ENCODE peak calls at places on chromosomes 6 and 20, in four cellular contexts. T is AG04450, S is GM13977, V is cardiac muscle cell. J is an unnamed sample.

GRCh38 chr6:32092760-32093497 is 16.2 kb downstream of the TNXB start:
- DNase-seq in V (no peak), T (peak), S (no peak), J (no peak)

GRCh38 chr6:71544028-71544427 is 255.4 kb downstream of the OGFRL1 start:
- DNase-seq in V (no peak), T (peak), S (no peak), J (no peak)

GRCh38 chr6:69813508-69813907 is 16.7 kb upstream of the LMBRD1 start:
- DNase-seq in V (no peak), S (no peak), T (no peak), J (no peak)

GRCh38 chr20:4828830-4829493 is 107.3 kb downstream of the PRND start:
- DNase-seq in S (no peak), V (no peak), T (no peak), J (no peak)

GRCh38 chr6:132391391-132392291 is 9.6 kb downstream of the MOXD1 start:
- DNase-seq in T (peak), S (no peak), V (no peak), J (no peak)

GRCh38 chr6:133980168-133980567 is 27.1 kb downstream of the TBPL1 start:
- DNase-seq in V (no peak), S (no peak), T (no peak), J (no peak)

GRCh38 chr6:21594427-21595264 is 1.1 kb downstream of the SOX4 start:
- DNase-seq in T (no peak), V (peak), S (peak), J (peak)

GRCh38 chr6:40410792-40411191 is 176.4 kb downstream of the LRFN2 start:
- DNase-seq in V (no peak), T (no peak), S (no peak), J (no peak)

GRCh38 chr20:58864346-58864745 is 11.8 kb downstream of the GNAS start:
- DNase-seq in T (no peak), S (no peak), V (no peak), J (no peak)

DNA sequence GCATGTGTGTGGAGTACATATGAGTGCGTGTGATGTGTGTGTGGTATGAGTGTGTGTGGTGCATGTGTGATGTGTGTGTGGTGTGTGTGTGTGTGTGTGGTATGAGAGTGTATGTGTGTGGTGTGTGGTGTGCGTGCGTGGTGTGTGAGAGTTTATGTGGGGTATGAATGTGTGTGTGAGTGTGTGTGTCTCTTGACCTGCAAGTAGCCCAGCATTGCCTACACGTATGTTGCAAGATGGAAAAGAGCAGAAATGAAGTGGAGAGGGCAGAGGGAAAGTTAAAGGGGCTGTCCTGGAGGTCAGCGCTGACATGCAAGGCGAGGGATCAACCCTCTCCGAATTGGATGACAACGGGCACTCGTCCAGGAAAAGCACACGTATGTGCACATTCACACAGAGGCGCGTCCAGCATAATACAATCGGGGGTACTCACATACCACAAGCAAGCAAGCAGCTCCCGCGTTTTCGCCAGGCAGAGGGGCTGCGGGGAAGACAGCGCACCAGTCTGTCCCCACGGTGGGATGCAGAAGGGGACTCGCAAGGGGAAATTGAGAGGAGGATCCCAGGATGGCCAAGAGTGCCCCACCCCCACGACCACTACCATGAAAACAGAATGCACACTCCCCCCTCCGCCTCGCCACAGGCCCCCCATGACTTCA is 174.5 kb upstream of the AFDN start:
- DNase-seq in T (no peak), S (no peak), V (no peak), J (no peak)
- TF ChIP-seq CTCF in T (no peak), S (no peak), V (no peak), J (no peak)

DNA sequence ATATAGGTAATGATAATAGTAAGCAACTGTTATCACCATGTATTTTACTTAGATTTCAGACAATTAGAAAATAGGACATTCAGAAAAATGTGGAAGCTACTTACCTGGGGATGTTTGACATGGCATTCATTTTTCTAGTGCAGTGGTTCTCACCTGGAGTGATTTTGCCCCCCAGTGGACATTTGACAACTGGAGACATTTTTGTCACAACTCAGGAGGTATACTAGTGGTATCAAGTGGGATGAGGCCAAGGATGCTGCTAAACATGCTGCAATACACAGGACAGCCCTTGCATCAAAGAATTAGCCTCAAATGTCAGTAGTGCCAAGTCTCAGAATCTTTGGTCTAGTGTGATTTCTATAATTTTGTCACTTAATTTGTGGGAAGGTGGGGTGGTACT is 36.1 kb downstream of the NUS1 start:
- DNase-seq in V (no peak), T (no peak), S (no peak), J (no peak)
- TF ChIP-seq CTCF in V (no peak), T (no peak), S (peak), J (no peak)

GRCh38 chr6:366972-367794 is 24.4 kb upstream of the IRF4 start:
- DNase-seq in S (no peak), V (no peak), T (no peak), J (no peak)
- TF ChIP-seq CTCF in S (no peak), V (no peak), T (no peak), J (no peak)

DNA sequence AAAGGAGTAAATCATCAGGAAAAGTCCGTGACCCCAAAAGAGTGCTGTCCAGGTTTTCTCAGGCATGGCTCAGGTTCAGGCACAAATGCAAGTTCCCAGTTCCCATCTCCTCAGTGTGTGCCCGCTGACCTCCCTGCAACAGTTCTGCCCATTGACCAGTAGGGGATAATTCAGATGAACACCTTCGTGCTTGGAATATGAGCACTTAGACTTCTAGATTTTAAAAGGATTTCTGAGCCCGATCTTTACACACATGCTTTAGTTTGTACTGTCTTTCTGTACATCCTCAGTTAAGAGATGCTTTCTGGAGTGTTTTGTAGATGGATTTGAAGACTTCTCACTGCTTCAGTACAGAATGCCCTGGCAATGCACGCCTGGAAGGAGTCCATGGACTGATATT is 239.7 kb upstream of the PLCB4 start:
- DNase-seq in S (no peak), V (no peak), T (no peak), J (no peak)
- TF ChIP-seq CTCF in S (no peak), V (peak), T (peak), J (peak)

GRCh38 chr6:57130784-57131183 is 40.8 kb downstream of the ZNF451 start:
- DNase-seq in V (no peak), S (no peak), T (no peak), J (no peak)
- TF ChIP-seq CTCF in V (no peak), S (no peak), T (peak), J (no peak)

GRCh38 chr20:60137657-60138245 is 179.5 kb downstream of the CDH26 start:
- DNase-seq in S (no peak), V (no peak), T (no peak), J (no peak)
- TF ChIP-seq CTCF in S (peak), V (peak), T (peak), J (peak)

DNA sequence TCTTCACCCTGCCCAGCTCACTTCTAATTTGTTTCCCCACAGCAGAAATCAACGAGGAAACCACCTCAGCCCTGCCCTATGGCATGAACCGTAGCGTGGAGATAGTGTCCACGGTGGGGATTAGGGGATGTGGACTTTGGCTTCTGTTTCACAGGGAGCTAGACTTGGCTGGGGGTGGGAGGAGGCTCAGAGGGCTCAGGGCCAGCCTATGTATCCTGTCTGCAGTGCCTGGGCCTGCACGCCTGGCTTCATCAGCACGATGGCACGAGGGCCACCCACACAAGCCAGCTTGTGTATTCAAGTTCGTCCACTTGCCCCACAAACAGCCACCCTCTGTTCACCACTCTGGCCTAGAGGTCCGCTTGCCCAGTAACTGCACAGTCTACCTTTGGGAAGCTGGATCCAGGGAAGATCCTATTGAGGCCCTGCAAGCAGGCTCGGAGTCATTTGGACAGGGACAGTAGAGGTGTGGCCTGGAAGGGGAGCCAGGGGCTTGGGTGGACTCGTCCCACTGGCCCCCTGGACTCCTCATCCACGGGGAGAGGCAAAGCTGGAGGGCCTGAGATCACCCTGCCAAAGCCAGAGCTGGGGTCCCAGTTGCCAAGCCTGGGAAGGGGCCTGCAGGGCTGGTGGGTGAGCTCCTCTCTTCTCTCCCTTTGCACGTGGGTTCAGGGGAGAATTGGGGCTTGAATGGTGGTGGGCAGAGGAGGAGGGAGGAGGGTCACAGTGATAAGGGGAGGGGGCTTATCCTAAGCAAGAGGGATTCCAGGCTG is 38.0 kb upstream of the FAM83D start:
- DNase-seq in V (no peak), S (no peak), T (no peak), J (no peak)
- TF ChIP-seq CTCF in V (no peak), S (no peak), T (no peak), J (no peak)

DNA sequence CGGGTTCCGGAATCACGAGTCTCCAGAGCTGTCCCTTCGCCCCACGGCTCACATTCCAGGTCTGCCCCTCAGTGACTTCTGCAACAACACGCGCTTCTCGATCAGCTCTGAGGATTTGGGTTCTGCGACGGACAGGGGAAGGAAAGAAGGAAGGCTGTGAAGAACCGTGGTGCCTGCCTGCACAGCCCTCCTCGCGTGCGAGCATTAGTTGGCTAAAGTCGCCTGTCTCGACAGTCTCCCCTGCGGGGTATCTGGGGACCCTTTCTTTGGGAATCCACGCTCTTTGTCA is 23.1 kb downstream of the VPS52 start:
- DNase-seq in T (no peak), S (no peak), V (no peak), J (no peak)
- TF ChIP-seq CTCF in T (no peak), S (peak), V (no peak), J (peak)

DNA sequence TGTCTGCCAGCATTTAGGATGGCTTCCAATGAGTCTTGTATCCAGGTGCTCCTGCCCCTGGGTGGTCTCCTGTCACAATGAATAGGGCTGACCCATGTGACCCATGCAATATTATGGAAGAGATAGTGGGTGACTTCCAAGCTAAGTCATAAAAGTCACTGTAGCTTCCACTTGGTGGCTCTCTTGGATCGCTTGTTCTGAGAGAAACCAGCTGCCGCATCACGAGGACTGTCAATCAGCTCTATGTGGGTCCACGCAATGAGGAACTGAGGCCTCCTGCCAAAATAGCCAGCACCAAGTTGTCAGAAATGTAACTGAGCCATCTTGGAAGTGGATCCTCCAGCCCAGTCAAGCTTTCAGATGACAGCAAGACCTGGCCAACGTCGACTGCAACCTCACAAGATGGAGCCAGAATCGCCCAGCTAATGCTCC is 14.9 kb upstream of the MATN4 start:
- DNase-seq in V (peak), S (no peak), T (no peak), J (no peak)
- TF ChIP-seq CTCF in V (peak), S (peak), T (no peak), J (no peak)

J was measured in progenitor cell of endocrine pancreas.